ENCODE peak calls at places on chromosomes 1 and 21, in ten cellular contexts. W is stromal cell of bone marrow; D is stimulated activated CD4-positive, alpha-beta T cell treated with anti-CD3 and anti-CD28 coated beads, Interleukin-12 subunit alpha, Interleukin-12 subunit beta, amount 100 ng/mL, for 4 hours; F is lung; M is PC-3; X is NCI-H510A treated with DMSO at 0.1 percent for 48 hours; Z is posterior vena cava; S is NCI-H1092 treated with DMSO at 0.1 percent for 48 hours; K is neural crest cell; V is cardiac fibroblast. N is an unnamed sample.

GRCh38 chr21:38352536-38353219 is 95.9 kb downstream of the KCNJ15 start:
- DNase-seq in V (peak), F (peak), W (peak), M (peak), Z (peak), S (peak), X (peak), D (peak), K (peak), N (no peak)

GRCh38 chr1:1374068-1374860 is 743 bp downstream of the AURKAIP1 start:
- DNase-seq in V (no peak), S (no peak), D (no peak), Z (peak), M (no peak), W (no peak), K (no peak), X (no peak), F (no peak), N (no peak)

GRCh38 chr1:203640723-203641523 is 14.3 kb downstream of the ATP2B4 start:
- DNase-seq in D (no peak), Z (peak), M (no peak), S (no peak), K (no peak), F (no peak), V (no peak), W (no peak), X (no peak), N (no peak)

GRCh38 chr1:160777486-160778089 is 18.4 kb upstream of the LY9 start:
- DNase-seq in W (no peak), S (peak), K (peak), V (peak), M (peak), Z (no peak), F (peak), D (peak), X (peak), N (no peak)

GRCh38 chr1:11967028-11967547 is 13.2 kb upstream of the MFN2 start:
- DNase-seq in V (peak), S (peak), F (no peak), W (no peak), D (no peak), M (peak), X (peak), Z (no peak), K (no peak), N (peak)

GRCh38 chr1:87329051-87329755 is 523 bp downstream of the LMO4 start:
- DNase-seq in F (peak), W (no peak), S (peak), V (peak), K (peak), M (peak), X (peak), D (peak), Z (peak), N (peak)

GRCh38 chr1:31782066-31782762 is 18.1 kb upstream of the ADGRB2 start:
- DNase-seq in M (no peak), X (no peak), F (no peak), V (no peak), K (no peak), W (no peak), D (no peak), S (no peak), Z (no peak), N (peak)

GRCh38 chr1:174954686-174955669 is 44.8 kb upstream of the CACYBP start:
- DNase-seq in W (no peak), F (no peak), K (no peak), M (no peak), D (no peak), X (peak), S (peak), Z (no peak), V (no peak), N (peak)

GRCh38 chr1:3940911-3941310 is 40.8 kb upstream of the C1orf174 start:
- DNase-seq in S (no peak), W (no peak), M (no peak), K (no peak), F (no peak), V (no peak), D (no peak), Z (no peak), X (no peak), N (no peak)

GRCh38 chr1:50196081-50196480 is 87.4 kb downstream of the ELAVL4 start:
- DNase-seq in M (no peak), K (no peak), D (no peak), X (no peak), Z (no peak), F (no peak), S (no peak), W (no peak), V (no peak), N (no peak)

GRCh38 chr1:83746234-83746633 is 252.7 kb downstream of the TTLL7 start:
- DNase-seq in V (no peak), M (no peak), X (no peak), K (no peak), S (no peak), Z (no peak), W (no peak), D (no peak), F (no peak), N (no peak)

GRCh38 chr1:25467193-25467592 is 36.5 kb downstream of the MACO1 start:
- DNase-seq in Z (no peak), W (no peak), M (no peak), V (no peak), K (no peak), F (no peak), S (no peak), X (no peak), D (no peak), N (no peak)

GRCh38 chr1:179867493-179868330 is 9.9 kb downstream of the TOR1AIP2 start:
- DNase-seq in F (peak), Z (no peak), V (peak), D (peak), K (peak), M (peak), W (peak), S (peak), X (peak), N (peak)

GRCh38 chr1:12469493-12469892 is 148.5 kb downstream of the DHRS3 start:
- DNase-seq in K (no peak), W (no peak), D (no peak), M (no peak), X (peak), V (no peak), S (peak), Z (no peak), F (no peak), N (peak)

GRCh38 chr21:40752125-40752524 is 94.8 kb downstream of the DSCAM start:
- DNase-seq in M (no peak), K (no peak), W (no peak), D (no peak), S (no peak), Z (no peak), X (no peak), V (no peak), F (no peak), N (no peak)

GRCh38 chr1:204758601-204759000 is 73.1 kb upstream of the LRRN2 start:
- DNase-seq in M (no peak), V (no peak), Z (no peak), K (no peak), W (no peak), F (no peak), S (peak), X (no peak), D (no peak), N (no peak)

GRCh38 chr1:65890201-65890600 is 97.5 kb downstream of the PDE4B start:
- DNase-seq in Z (no peak), W (no peak), S (no peak), D (no peak), F (no peak), X (no peak), K (no peak), V (no peak), M (no peak), N (no peak)

GRCh38 chr1:50097041-50097739 is 11.5 kb upstream of the ELAVL4 start:
- DNase-seq in X (no peak), D (no peak), F (no peak), W (no peak), V (no peak), S (no peak), M (no peak), K (no peak), Z (no peak), N (no peak)

GRCh38 chr1:150420560-150421265 is 56.8 kb downstream of the RPRD2 start:
- DNase-seq in W (no peak), D (no peak), Z (no peak), M (peak), K (no peak), F (no peak), S (peak), V (peak), X (no peak), N (peak)

GRCh38 chr21:45543371-45543709 is 1.1 kb upstream of the SLC19A1 start:
- DNase-seq in Z (peak), K (no peak), S (no peak), X (no peak), W (no peak), F (peak), M (no peak), V (no peak), D (no peak), N (no peak)

GRCh38 chr1:53371851-53372250 is 44.0 kb upstream of the LRP8 start:
- DNase-seq in Z (peak), M (no peak), V (no peak), X (no peak), D (no peak), S (no peak), K (no peak), F (no peak), W (no peak), N (no peak)

GRCh38 chr1:43199093-43199726 is 27.1 kb downstream of the CFAP57 start:
- DNase-seq in X (peak), D (no peak), S (peak), V (no peak), W (no peak), K (no peak), F (peak), M (no peak), Z (no peak), N (no peak)

N was measured in G401.